ENCODE peak calls at places on chromosomes 1 and 21, in six cellular contexts. One of them, this sample, is unnamed.
A peak's percentile ranks its signal among the peaks of the same experiment; 100 is the strongest.

GRCh38 chr1:233269656-233270055 is 25.9 kb downstream of the PCNX2 start:
- DNase-seq in A549: no peak
- DNase-seq in CD4-positive, CD25-positive, alpha-beta regulatory T cell: no peak
- DNase-seq in natural killer cell: no peak
- DNase-seq in NCI-H748 treated with DMSO at 0.1 percent for 48 hours: no peak
- DNase-seq in Peyer's patch: no peak
- DNase-seq in this sample: no peak

GRCh38 chr21:39843483-39843882 is 23.8 kb upstream of the PCP4 start:
- DNase-seq in A549: no peak
- DNase-seq in CD4-positive, CD25-positive, alpha-beta regulatory T cell: no peak
- DNase-seq in natural killer cell: no peak
- DNase-seq in NCI-H748 treated with DMSO at 0.1 percent for 48 hours: no peak
- DNase-seq in Peyer's patch: no peak
- DNase-seq in this sample: no peak

GRCh38 chr1:39687243-39687642 is 4.0 kb downstream of the HPCAL4 start:
- DNase-seq in A549: no peak
- DNase-seq in CD4-positive, CD25-positive, alpha-beta regulatory T cell: no peak
- DNase-seq in natural killer cell: no peak
- DNase-seq in NCI-H748 treated with DMSO at 0.1 percent for 48 hours: no peak
- DNase-seq in Peyer's patch: no peak
- DNase-seq in this sample: no peak

GRCh38 chr1:235246022-235246948 is 81.7 kb downstream of the ARID4B start:
- DNase-seq in A549: no peak
- DNase-seq in CD4-positive, CD25-positive, alpha-beta regulatory T cell: no peak
- DNase-seq in natural killer cell: no peak
- DNase-seq in NCI-H748 treated with DMSO at 0.1 percent for 48 hours: no peak
- DNase-seq in Peyer's patch: no peak
- DNase-seq in this sample: no peak

GRCh38 chr1:88180449-88181108 is 503.5 kb upstream of the PKN2 start:
- DNase-seq in A549: peak; percentile 5
- DNase-seq in CD4-positive, CD25-positive, alpha-beta regulatory T cell: peak; percentile 49
- DNase-seq in natural killer cell: no peak
- DNase-seq in NCI-H748 treated with DMSO at 0.1 percent for 48 hours: peak; percentile 16
- DNase-seq in Peyer's patch: peak; percentile 79
- DNase-seq in this sample: peak; percentile 72

GRCh38 chr1:183569141-183569540 is 21.1 kb downstream of the NCF2 start:
- DNase-seq in A549: peak; percentile 18
- DNase-seq in CD4-positive, CD25-positive, alpha-beta regulatory T cell: no peak
- DNase-seq in natural killer cell: no peak
- DNase-seq in NCI-H748 treated with DMSO at 0.1 percent for 48 hours: no peak
- DNase-seq in Peyer's patch: no peak
- DNase-seq in this sample: no peak

GRCh38 chr1:19033516-19033840 is 77.0 kb upstream of the IFFO2 start:
- DNase-seq in A549: no peak
- DNase-seq in CD4-positive, CD25-positive, alpha-beta regulatory T cell: no peak
- DNase-seq in natural killer cell: no peak
- DNase-seq in NCI-H748 treated with DMSO at 0.1 percent for 48 hours: no peak
- DNase-seq in Peyer's patch: no peak
- DNase-seq in this sample: no peak

GRCh38 chr1:121443131-121443530 is 258.4 kb downstream of the SRGAP2C start:
- DNase-seq in A549: no peak
- DNase-seq in CD4-positive, CD25-positive, alpha-beta regulatory T cell: no peak
- DNase-seq in natural killer cell: no peak
- DNase-seq in NCI-H748 treated with DMSO at 0.1 percent for 48 hours: no peak
- DNase-seq in Peyer's patch: no peak
- DNase-seq in this sample: no peak

This sample was measured in COR-L47.